ENCODE peak calls at places on chromosomes 2 and 18, in eight cellular contexts. G is foreskin fibroblast; F is HEK293T; Q is endodermal cell; R is activated naive CD4-positive, alpha-beta T cell; C is amygdala; M is Panc1; U is neural progenitor cell. T is an unnamed sample.

GRCh38 chr2:85589982-85590791 is 5.4 kb upstream of the RNF181 start:
- DNase-seq in G (peak), F (no peak), Q (no peak), R (no peak), C (no peak), M (no peak), U (no peak), T (peak)

GRCh38 chr2:95667480-95667879 is 75.7 kb downstream of the TRIM43 start:
- DNase-seq in G (no peak), F (no peak), Q (no peak), R (no peak), C (no peak), M (no peak), U (no peak), T (no peak)

GRCh38 chr2:197804049-197804757 is at the start of gene PLCL1:
- DNase-seq in G (peak), F (peak), Q (peak), R (peak), C (peak), M (no peak), U (peak), T (peak)

GRCh38 chr2:33477473-33478468 is 1.3 kb downstream of the RASGRP3 start:
- DNase-seq in G (no peak), F (no peak), Q (no peak), R (no peak), C (no peak), M (peak), U (peak), T (no peak)

GRCh38 chr2:120684225-120684624 is 51.4 kb upstream of the GLI2 start:
- DNase-seq in G (peak), F (no peak), Q (peak), R (no peak), C (no peak), M (no peak), U (no peak), T (no peak)

GRCh38 chr2:144390424-144391020 is 129.4 kb downstream of the ZEB2 start:
- DNase-seq in G (no peak), F (no peak), Q (no peak), R (no peak), C (no peak), M (no peak), U (no peak), T (no peak)

GRCh38 chr18:8744656-8745055 is 39.3 kb downstream of the MTCL1 start:
- DNase-seq in G (no peak), F (no peak), Q (no peak), R (no peak), C (no peak), M (no peak), U (no peak), T (no peak)

GRCh38 chr2:128638311-128638710 is 319.6 kb upstream of the HS6ST1 start:
- DNase-seq in G (no peak), F (no peak), Q (peak), R (no peak), C (no peak), M (no peak), U (peak), T (no peak)

GRCh38 chr2:137977790-137978189 is 13.5 kb downstream of the HNMT start:
- DNase-seq in G (no peak), F (no peak), Q (no peak), R (no peak), C (no peak), M (no peak), U (no peak), T (no peak)

GRCh38 chr2:203450571-203450970 is 84.5 kb downstream of the RAPH1 start:
- DNase-seq in G (no peak), F (no peak), Q (no peak), R (no peak), C (no peak), M (no peak), U (no peak), T (no peak)

GRCh38 chr18:26440644-26441043 is 107.7 kb downstream of the KCTD1 start:
- DNase-seq in G (no peak), F (no peak), Q (no peak), R (no peak), C (no peak), M (no peak), U (no peak), T (no peak)

GRCh38 chr18:52716926-52717325 is 376.9 kb downstream of the DCC start:
- DNase-seq in G (peak), F (peak), Q (no peak), R (no peak), C (no peak), M (no peak), U (peak), T (no peak)